ENCODE peak calls at places on chromosomes 2 and 18, in ten cellular contexts. Y is fibroblast of pulmonary artery, A is choroid plexus epithelial cell, F is right cardiac atrium, T is PC-9, Q is IMR-90, E is fibroblast of the aortic adventitia, N is mesenchymal stem cell, B is coronary artery, G is heart right ventricle. K is an unnamed sample.

GRCh38 chr2:126244937-126245336 is 411.0 kb upstream of the GYPC start:
- DNase-seq in Y (peak; percentile 39), A (peak; percentile 5), F (peak; percentile 73), T (peak; percentile 21), Q (no peak), E (peak; percentile 28), N (peak; percentile 39), B (no peak), G (peak; percentile 26), K (peak; percentile 53)

GRCh38 chr2:66675596-66675995 is 240.7 kb downstream of the MEIS1 start:
- DNase-seq in Y (no peak), A (no peak), F (no peak), T (no peak), Q (no peak), E (no peak), N (no peak), B (no peak), G (no peak), K (no peak)

GRCh38 chr2:235669983-235670962 is 176.4 kb downstream of the AGAP1 start:
- DNase-seq in Y (peak; percentile 80), A (peak; percentile 87), F (peak; percentile 83), T (peak; percentile 74), Q (peak; percentile 81), E (peak; percentile 78), N (peak; percentile 76), B (no peak), G (peak; percentile 57), K (no peak)

GRCh38 chr2:189413249-189413648 is 28.0 kb upstream of the WDR75 start:
- DNase-seq in Y (no peak), A (no peak), F (no peak), T (no peak), Q (no peak), E (no peak), N (no peak), B (no peak), G (no peak), K (no peak)

GRCh38 chr2:221571391-221572179 is 519 bp downstream of the EPHA4 start:
- DNase-seq in Y (peak; percentile 38), A (peak; percentile 45), F (peak; percentile 80), T (peak; percentile 67), Q (peak; percentile 37), E (peak; percentile 46), N (peak; percentile 71), B (peak; percentile 77), G (peak; percentile 29), K (peak; percentile 59)

GRCh38 chr2:222610746-222611145 is 45.1 kb downstream of the FARSB start:
- DNase-seq in Y (peak; percentile 42), A (peak; percentile 56), F (no peak), T (no peak), Q (peak; percentile 12), E (peak; percentile 12), N (peak; percentile 15), B (no peak), G (no peak), K (no peak)

GRCh38 chr2:96700086-96700485 is 39.8 kb downstream of the LMAN2L start:
- DNase-seq in Y (no peak), A (no peak), F (peak; percentile 7), T (no peak), Q (no peak), E (no peak), N (no peak), B (no peak), G (no peak), K (no peak)

GRCh38 chr2:105934467-105934866 is 189.8 kb downstream of the NCK2 start:
- DNase-seq in Y (no peak), A (no peak), F (no peak), T (no peak), Q (no peak), E (no peak), N (no peak), B (no peak), G (no peak), K (no peak)

GRCh38 chr2:218953366-218953954 is 6.0 kb upstream of the CDK5R2 start:
- DNase-seq in Y (no peak), A (no peak), F (no peak), T (no peak), Q (no peak), E (no peak), N (no peak), B (no peak), G (no peak), K (no peak)

GRCh38 chr2:76469066-76469465 is 758.4 kb upstream of the GCFC2 start:
- DNase-seq in Y (no peak), A (no peak), F (no peak), T (no peak), Q (no peak), E (no peak), N (peak; percentile 1), B (no peak), G (no peak), K (no peak)

GRCh38 chr2:216775043-216775453 is 79.7 kb upstream of the IGFBP5 start:
- DNase-seq in Y (peak; percentile 67), A (peak; percentile 84), F (peak; percentile 65), T (peak; percentile 68), Q (peak; percentile 99), E (peak; percentile 82), N (peak; percentile 99), B (peak; percentile 88), G (peak; percentile 48), K (no peak)

GRCh38 chr2:187054501-187055319 is 205.7 kb upstream of the ZSWIM2 start:
- DNase-seq in Y (no peak), A (no peak), F (no peak), T (no peak), Q (no peak), E (no peak), N (no peak), B (no peak), G (no peak), K (no peak)

GRCh38 chr2:68345129-68345875 is 19.8 kb upstream of the PLEK start:
- DNase-seq in Y (no peak), A (no peak), F (no peak), T (no peak), Q (peak; percentile 10), E (no peak), N (no peak), B (no peak), G (no peak), K (no peak)

GRCh38 chr2:29115797-29116781 is 874 bp downstream of the CLIP4 start:
- DNase-seq in Y (peak; percentile 85), A (peak; percentile 95), F (peak; percentile 89), T (peak; percentile 58), Q (peak; percentile 85), E (peak; percentile 89), N (peak; percentile 91), B (no peak), G (peak; percentile 30), K (peak; percentile 48)
- H3K4me3 ChIP-seq in Y (peak overlapping the region; percentile 63), A (peak overlapping the region; percentile 73), F (peak overlapping the region; percentile 74), T (peak overlapping the region; percentile 90), Q (peak overlapping the region; percentile 88), E (peak overlapping the region; percentile 68), N (peak overlapping the region; percentile 84), B (peak overlapping the region; percentile 90), G (peak overlapping the region; percentile 74), K (peak overlapping the region; percentile 38)

GRCh38 chr2:161423351-161424178 is 7.5 kb downstream of the TBR1 start:
- DNase-seq in Y (no peak), A (no peak), F (no peak), T (no peak), Q (no peak), E (no peak), N (no peak), B (no peak), G (no peak), K (no peak)
- H3K4me3 ChIP-seq in Y (no peak overlapping the region), A (no peak overlapping the region), F (peak overlapping the region; percentile 50), T (no peak overlapping the region), Q (no peak overlapping the region), E (peak overlapping the region; percentile 17), N (peak overlapping the region; percentile 41), B (peak overlapping the region; percentile 66), G (peak overlapping the region; percentile 36), K (no peak overlapping the region)

DNA sequence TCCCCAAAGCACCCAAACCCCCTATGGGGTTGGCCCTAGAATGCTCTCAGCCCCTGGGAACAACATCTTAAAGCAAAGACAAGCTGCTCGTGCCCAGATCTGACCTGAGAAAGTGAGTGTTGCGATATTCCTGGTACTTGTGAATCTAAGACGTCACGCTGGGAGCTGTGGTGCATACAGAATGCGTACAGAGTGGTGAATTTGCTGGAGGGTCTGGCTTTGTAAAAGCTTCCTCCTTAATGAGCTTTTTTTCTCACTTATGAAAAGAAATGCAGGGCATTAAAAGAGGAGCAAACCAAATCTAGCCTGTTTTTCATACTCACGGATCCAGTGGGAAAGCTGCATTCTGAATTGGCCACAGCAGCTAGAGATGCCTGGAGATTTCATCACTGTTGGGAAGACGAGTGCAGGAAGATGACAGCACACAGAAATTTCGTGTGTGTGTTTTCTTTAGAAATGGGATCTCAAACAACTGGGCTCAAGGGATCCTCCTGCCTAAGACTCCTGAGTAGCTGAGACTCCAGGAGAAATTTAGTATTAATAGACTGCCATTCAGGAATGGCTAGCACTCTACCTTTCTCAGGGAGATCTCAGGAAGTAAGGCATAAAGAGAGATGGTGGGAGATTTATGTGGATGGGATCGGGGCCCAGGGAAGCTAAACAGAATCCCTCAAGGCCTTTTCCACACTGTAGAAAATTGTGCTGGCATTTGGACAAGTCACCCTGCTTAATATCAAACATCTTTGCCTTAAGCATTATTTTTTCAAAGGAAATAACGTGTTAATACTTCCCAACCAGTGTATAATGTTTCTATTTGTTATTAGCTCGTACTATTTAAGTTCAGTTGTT is 181.3 kb downstream of the ALPK2 start:
- DNase-seq in Y (no peak), A (peak; percentile 27), F (no peak), T (no peak), Q (peak; percentile 36), E (no peak), N (peak; percentile 20), B (no peak), G (no peak), K (no peak)
- H3K4me3 ChIP-seq in Y (no peak overlapping the region), A (no peak overlapping the region), F (no peak overlapping the region), T (no peak overlapping the region), Q (no peak overlapping the region), E (no peak overlapping the region), N (no peak overlapping the region), B (no peak overlapping the region), G (no peak overlapping the region), K (no peak overlapping the region)

GRCh38 chr2:50116611-50117010 is 915.3 kb downstream of the NRXN1 start:
- DNase-seq in Y (no peak), A (no peak), F (no peak), T (no peak), Q (no peak), E (no peak), N (no peak), B (no peak), G (no peak), K (no peak)

GRCh38 chr2:50116096-50116495 is 915.8 kb downstream of the NRXN1 start:
- DNase-seq in Y (no peak), A (no peak), F (no peak), T (no peak), Q (no peak), E (no peak), N (no peak), B (no peak), G (no peak), K (no peak)

DNA sequence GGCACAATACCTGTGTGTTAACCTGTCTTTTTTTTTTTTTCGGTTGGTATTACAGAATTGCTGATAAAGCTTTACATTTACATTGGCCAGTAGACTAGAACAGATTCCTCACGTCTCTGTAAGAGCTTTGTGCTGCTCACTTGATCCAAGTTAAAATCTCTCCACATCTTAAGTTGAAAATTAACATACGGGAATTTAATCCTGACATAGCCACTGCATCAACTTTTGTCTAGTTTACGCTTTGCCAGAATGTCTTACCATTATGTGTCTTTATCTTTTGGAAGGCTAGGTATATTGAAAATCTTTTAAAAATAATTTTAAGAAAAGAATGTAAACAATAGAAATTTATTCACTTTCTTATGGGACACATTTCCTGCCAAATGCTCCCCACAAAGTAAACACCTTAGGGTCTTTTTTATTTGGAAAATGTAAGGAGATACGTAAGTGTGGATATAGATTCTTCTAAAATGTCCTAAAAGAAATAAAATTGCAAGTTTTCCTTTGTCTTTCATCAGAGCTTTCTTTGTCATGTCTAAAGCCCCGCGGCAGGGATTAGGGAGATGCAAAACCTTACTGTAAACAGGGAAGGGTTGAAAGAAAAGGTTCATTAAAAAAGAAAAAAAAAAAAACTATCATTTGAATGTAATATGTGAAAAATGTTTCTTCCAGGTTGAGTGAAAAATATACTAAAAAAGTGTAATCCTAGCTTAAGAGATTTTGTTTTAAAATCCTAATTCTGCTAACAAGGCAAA is 912.8 kb downstream of the NRXN1 start:
- DNase-seq in Y (no peak), A (no peak), F (no peak), T (no peak), Q (no peak), E (no peak), N (no peak), B (no peak), G (no peak), K (peak; percentile 95)
- H3K4me3 ChIP-seq in Y (no peak overlapping the region), A (no peak overlapping the region), F (no peak overlapping the region), T (no peak overlapping the region), Q (no peak overlapping the region), E (no peak overlapping the region), N (no peak overlapping the region), B (no peak overlapping the region), G (no peak overlapping the region), K (no peak overlapping the region)

K was measured in HAP-1.